ENCODE peak calls at places on chromosome 2, in six cellular contexts. U is K562, W is GM12892, I is H1, K is HepG2, O is GM12878. Q is an unnamed sample.

GRCh38 chr2:162403884-162404283 is 60.0 kb downstream of the GCA start:
- DNase-seq in U (no peak), W (no peak), I (no peak), K (no peak), O (no peak), Q (no peak)

GRCh38 chr2:219418570-219419189 is 503 bp downstream of the DES start:
- DNase-seq in U (no peak), W (no peak), I (no peak), K (no peak), O (no peak), Q (no peak)

GRCh38 chr2:235358981-235359471 is 134.8 kb upstream of the AGAP1 start:
- DNase-seq in U (no peak), W (no peak), I (no peak), K (no peak), O (no peak), Q (no peak)

GRCh38 chr2:7961550-7961949 is 720.3 kb upstream of the ID2 start:
- DNase-seq in U (no peak), W (no peak), I (no peak), K (no peak), O (no peak), Q (no peak)

GRCh38 chr2:134276381-134277172 is 22.7 kb downstream of the MGAT5 start:
- DNase-seq in U (no peak), W (no peak), I (no peak), K (no peak), O (no peak), Q (no peak)

GRCh38 chr2:218059289-218059688 is 9.8 kb upstream of the RUFY4 start:
- DNase-seq in U (no peak), W (no peak), I (no peak), K (no peak), O (no peak), Q (no peak)

GRCh38 chr2:113117594-113118262 is 9.7 kb upstream of the IL1RN start:
- DNase-seq in U (peak), W (no peak), I (no peak), K (no peak), O (no peak), Q (no peak)

GRCh38 chr2:112836695-112837117 is at the start of gene IL1B:
- DNase-seq in U (no peak), W (no peak), I (no peak), K (no peak), O (no peak), Q (no peak)

GRCh38 chr2:237459741-237460174 is 27.3 kb upstream of the MLPH start:
- DNase-seq in U (no peak), W (no peak), I (no peak), K (no peak), O (no peak), Q (no peak)

GRCh38 chr2:105929506-105929905 is 184.8 kb downstream of the NCK2 start:
- DNase-seq in U (no peak), W (no peak), I (no peak), K (no peak), O (no peak), Q (no peak)

GRCh38 chr2:173076557-173077345 is 1.1 kb downstream of the MAP3K20 start:
- DNase-seq in U (peak), W (peak), I (no peak), K (no peak), O (peak), Q (peak)
- TF ChIP-seq POLR2AphosphoS5 in U (no peak), W (no peak), I (no peak), K (no peak), O (peak), Q (no peak)

GRCh38 chr2:65919579-65920188 is 487.3 kb upstream of the SPRED2 start:
- DNase-seq in U (no peak), W (no peak), I (no peak), K (no peak), O (no peak), Q (no peak)
- TF ChIP-seq POLR2A in U (no peak), W (no peak), I (no peak), K (no peak), O (no peak), Q (no peak)

DNA sequence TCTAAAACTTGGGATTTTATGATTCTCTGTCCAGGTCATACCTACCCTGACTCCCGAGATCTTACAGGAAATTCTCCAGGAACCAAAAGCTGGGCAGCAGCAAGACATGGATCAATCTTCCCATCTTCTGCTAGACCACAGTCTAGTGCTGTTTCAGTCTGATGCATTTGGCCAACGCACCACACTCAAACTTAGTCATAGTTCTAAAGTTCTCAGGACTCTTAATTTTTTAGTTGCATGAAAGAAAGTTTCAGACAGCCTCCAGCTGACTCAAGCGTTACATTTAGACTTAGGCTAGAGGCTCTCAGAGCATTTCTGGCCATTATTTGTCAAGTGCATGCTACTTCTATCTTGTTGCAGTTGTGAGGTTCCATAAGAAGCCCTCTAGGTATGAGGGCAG is 230.1 kb upstream of the CCDC150 start:
- DNase-seq in U (no peak), W (no peak), I (no peak), K (no peak), O (peak), Q (no peak)
- TF ChIP-seq TAF1 in U (no peak), W (no peak), I (no peak), K (no peak), O (peak), Q (peak)

GRCh38 chr2:3377612-3378432 is at the start of gene EIPR1:
- DNase-seq in U (peak), W (peak), I (peak), K (peak), O (peak), Q (peak)
- TF ChIP-seq POLR2AphosphoS5 in U (peak), W (peak), I (no peak), K (peak), O (peak), Q (peak)

GRCh38 chr2:66433945-66434678 is 813 bp upstream of the MEIS1 start:
- DNase-seq in U (peak), W (no peak), I (no peak), K (peak), O (no peak), Q (no peak)

GRCh38 chr2:66434679-66435548 is at the start of gene MEIS1:
- DNase-seq in U (peak), W (no peak), I (no peak), K (peak), O (no peak), Q (no peak)

GRCh38 chr2:66431840-66432511 is 2.9 kb upstream of the MEIS1 start:
- DNase-seq in U (no peak), W (no peak), I (no peak), K (no peak), O (no peak), Q (no peak)

GRCh38 chr2:66433695-66433944 is 1.3 kb upstream of the MEIS1 start:
- DNase-seq in U (no peak), W (no peak), I (no peak), K (no peak), O (no peak), Q (no peak)

DNA sequence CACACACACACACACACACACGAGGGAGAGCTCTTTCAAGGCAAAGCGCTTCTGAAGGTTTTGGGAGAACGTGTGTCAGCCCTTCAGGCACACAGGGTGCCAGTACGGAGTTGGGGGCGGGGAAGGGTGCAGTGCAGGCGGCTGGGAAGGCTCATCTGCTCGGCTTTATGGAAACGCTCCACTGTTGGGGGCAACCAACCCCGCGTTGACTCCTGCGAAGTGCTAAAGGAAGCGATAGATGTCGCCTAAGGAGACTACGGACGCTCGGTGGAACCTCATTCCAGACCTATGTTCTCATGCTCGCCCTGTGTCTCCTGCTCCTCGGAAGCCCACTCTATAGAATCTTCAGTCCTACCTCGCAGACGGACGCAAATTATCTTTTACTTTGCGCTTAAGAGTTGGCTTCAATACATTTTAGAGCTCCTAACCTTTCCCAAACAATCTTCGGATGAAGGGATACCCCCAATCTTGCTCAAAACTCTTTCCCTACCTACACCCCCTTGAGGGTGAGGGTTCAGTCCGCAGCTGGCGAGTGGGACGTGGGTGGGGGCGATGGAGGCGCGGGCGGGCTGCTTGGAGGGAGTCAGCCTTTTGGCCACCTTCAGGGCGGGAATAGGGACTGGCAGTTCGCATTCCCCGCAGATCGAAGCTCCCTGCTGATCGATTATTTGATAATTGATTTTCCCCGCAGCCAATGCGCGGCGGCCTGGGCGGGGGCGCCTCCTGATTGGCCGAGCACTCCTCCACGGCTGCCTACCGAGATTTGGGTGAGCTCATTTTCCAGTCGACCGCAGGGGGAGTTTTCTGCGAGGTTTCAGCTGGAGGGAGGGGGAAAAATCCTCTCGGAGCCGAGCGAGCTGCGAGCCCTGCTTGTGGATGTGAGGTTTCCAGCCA is 1.9 kb upstream of the MEIS1 start:
- DNase-seq in U (peak), W (no peak), I (no peak), K (peak), O (no peak), Q (no peak)
- TF ChIP-seq POLR2A in U (no peak), W (no peak), I (no peak), K (no peak), O (no peak), Q (no peak)

GRCh38 chr2:182291296-182291695 is 135.5 kb downstream of the PDE1A start:
- DNase-seq in U (no peak), W (no peak), I (no peak), K (no peak), O (no peak), Q (no peak)
- TF ChIP-seq TAF1 in U (no peak), W (no peak), I (no peak), K (no peak), O (no peak), Q (no peak)

Q was measured in GM12891.